ENCODE peak calls at places on chromosomes 7 and 10, in six cellular contexts. I is NCI-H2107, T is MCF 10A, P is right cardiac atrium, K is NCI-H460, V is Panc1. Y is an unnamed sample.

GRCh38 chr10:16742165-16742960 is 74.9 kb downstream of the RSU1 start:
- DNase-seq in P (no peak), I (no peak), K (no peak), T (no peak), V (no peak), Y (no peak)

GRCh38 chr7:14720792-14721191 is 181.8 kb downstream of the DGKB start:
- DNase-seq in I (no peak), K (no peak), T (no peak), V (no peak), P (no peak), Y (no peak)

GRCh38 chr10:117362313-117362712 is 12.9 kb downstream of the PDZD8 start:
- DNase-seq in V (no peak), P (no peak), T (no peak), K (no peak), I (no peak), Y (no peak)

GRCh38 chr7:157046681-157047080 is 36.2 kb upstream of the MNX1 start:
- DNase-seq in K (no peak), T (peak), I (no peak), V (no peak), P (no peak), Y (peak)

GRCh38 chr10:59970396-59971368 is 64.3 kb upstream of the CCDC6 start:
- DNase-seq in K (no peak), V (no peak), P (no peak), T (no peak), I (no peak), Y (no peak)

GRCh38 chr10:132404911-132405462 is 8.0 kb downstream of the PWWP2B start:
- DNase-seq in V (no peak), P (peak), K (no peak), T (no peak), I (no peak), Y (no peak)

GRCh38 chr10:129922598-129923123 is 41.4 kb downstream of the EBF3 start:
- DNase-seq in T (no peak), V (no peak), K (no peak), I (no peak), P (no peak), Y (no peak)

GRCh38 chr10:71553371-71553900 is 156.7 kb downstream of the CDH23 start:
- DNase-seq in P (no peak), V (no peak), I (no peak), K (no peak), T (no peak), Y (no peak)

GRCh38 chr7:17696422-17696821 is 243.9 kb downstream of the SNX13 start:
- DNase-seq in P (peak), V (no peak), I (peak), K (peak), T (peak), Y (peak)

GRCh38 chr10:91589015-91589655 is 43.7 kb downstream of the PPP1R3C start:
- DNase-seq in I (no peak), P (peak), T (no peak), V (no peak), K (peak), Y (no peak)

GRCh38 chr7:1677206-1678069 is 7.4 kb downstream of the ELFN1 start:
- DNase-seq in T (no peak), K (no peak), P (peak), V (no peak), I (no peak), Y (no peak)

GRCh38 chr10:122461729-122462532 is 578 bp downstream of the HTRA1 start:
- DNase-seq in I (no peak), K (no peak), V (no peak), P (no peak), T (peak), Y (no peak)

GRCh38 chr7:43586251-43586900 is 3.5 kb downstream of the STK17A start:
- DNase-seq in P (no peak), V (no peak), T (peak), I (no peak), K (no peak), Y (peak)

GRCh38 chr7:125661-126060 is 66.7 kb upstream of the FAM20C start:
- DNase-seq in K (no peak), I (no peak), V (no peak), T (no peak), P (no peak), Y (no peak)

GRCh38 chr7:7761340-7761973 is 43.0 kb upstream of the RPA3 start:
- DNase-seq in I (no peak), T (peak), P (no peak), K (peak), V (peak), Y (peak)

GRCh38 chr7:28773423-28774129 is 184.6 kb downstream of the TRIL start:
- DNase-seq in I (no peak), T (no peak), K (no peak), V (no peak), P (no peak), Y (no peak)

GRCh38 chr10:95601116-95601719 is 40.0 kb upstream of the SORBS1 start:
- DNase-seq in P (peak), K (peak), I (peak), V (peak), T (peak), Y (peak)

GRCh38 chr10:74825371-74826141 is 844 bp upstream of the KAT6B start:
- DNase-seq in T (no peak), I (peak), V (no peak), P (peak), K (peak), Y (no peak)

GRCh38 chr7:77383333-77383740 is 32.8 kb downstream of the GSAP start:
- DNase-seq in T (no peak), P (no peak), K (no peak), V (no peak), I (no peak), Y (peak)

GRCh38 chr7:36015733-36016132 is 137.3 kb upstream of the EEPD1 start:
- DNase-seq in I (no peak), K (no peak), T (no peak), P (no peak), V (no peak), Y (peak)

GRCh38 chr7:108358553-108358952 is 97.7 kb downstream of the NRCAM start:
- DNase-seq in I (peak), V (peak), K (peak), P (no peak), T (peak), Y (peak)

GRCh38 chr7:147981072-147981813 is 609.3 kb upstream of the C7orf33 start:
- DNase-seq in P (no peak), V (no peak), I (no peak), K (no peak), T (no peak), Y (no peak)

GRCh38 chr10:52019656-52020055 is 294.4 kb upstream of the DKK1 start:
- DNase-seq in V (no peak), I (no peak), K (no peak), P (no peak), T (no peak), Y (no peak)

GRCh38 chr10:102726274-102726673 is 11.8 kb downstream of the SFXN2 start:
- DNase-seq in V (no peak), K (no peak), I (no peak), T (peak), P (peak), Y (no peak)

GRCh38 chr7:24978837-24979469 is 1.0 kb downstream of the OSBPL3 start:
- DNase-seq in T (no peak), V (no peak), K (no peak), P (peak), I (no peak), Y (peak)

GRCh38 chr7:21967500-21968099 is 21.9 kb upstream of the CDCA7L start:
- DNase-seq in V (no peak), P (no peak), I (no peak), K (no peak), T (no peak), Y (peak)

GRCh38 chr10:102090772-102091171 is 25.6 kb downstream of the HPS6 start:
- DNase-seq in P (no peak), I (no peak), T (peak), V (no peak), K (no peak), Y (peak)

GRCh38 chr10:121303273-121303890 is 294.9 kb downstream of the FGFR2 start:
- DNase-seq in P (no peak), K (no peak), V (no peak), I (no peak), T (no peak), Y (no peak)

GRCh38 chr7:39733881-39734571 is 110.7 kb downstream of the RALA start:
- DNase-seq in I (no peak), K (peak), T (peak), V (no peak), P (no peak), Y (peak)

GRCh38 chr10:81848514-81848913 is 26.5 kb upstream of the NRG3 start:
- DNase-seq in P (no peak), T (no peak), K (no peak), V (no peak), I (no peak), Y (no peak)

GRCh38 chr10:132493246-132493755 is 44.3 kb upstream of the INPP5A start:
- DNase-seq in T (no peak), K (no peak), I (no peak), P (peak), V (no peak), Y (no peak)

GRCh38 chr7:80335473-80336232 is 176.2 kb downstream of the GNAT3 start:
- DNase-seq in K (no peak), P (no peak), I (no peak), V (no peak), T (no peak), Y (no peak)